ENCODE peak calls at places on chromosomes 6 and 20, in eight cellular contexts. One of them, this sample, is unnamed.

GRCh38 chr6:100237881-100238280 is 226.8 kb downstream of the SIM1 start:
- DNase-seq in HCT116: no peak
- DNase-seq in SK-N-SH: no peak
- DNase-seq in neural progenitor cell: no peak
- DNase-seq in OCI-LY7: no peak
- DNase-seq in PC-3: no peak
- DNase-seq in GM23338: no peak
- DNase-seq in hepatocyte: no peak
- DNase-seq in this sample: peak; percentile 20

GRCh38 chr6:109714156-109714555 is 23.1 kb downstream of the FIG4 start:
- DNase-seq in GM23338: no peak
- DNase-seq in SK-N-SH: peak; percentile 34
- DNase-seq in HCT116: no peak
- DNase-seq in OCI-LY7: no peak
- DNase-seq in neural progenitor cell: no peak
- DNase-seq in PC-3: no peak
- DNase-seq in hepatocyte: no peak
- DNase-seq in this sample: no peak

GRCh38 chr20:52410182-52410647 is 218.6 kb upstream of the ZFP64 start:
- DNase-seq in neural progenitor cell: no peak
- DNase-seq in hepatocyte: peak; percentile 58
- DNase-seq in HCT116: no peak
- DNase-seq in PC-3: no peak
- DNase-seq in OCI-LY7: no peak
- DNase-seq in SK-N-SH: peak; percentile 12
- DNase-seq in GM23338: no peak
- DNase-seq in this sample: peak; percentile 89

GRCh38 chr20:36825374-36826104 is 50.4 kb upstream of the TLDC2 start:
- DNase-seq in SK-N-SH: peak; percentile 96
- DNase-seq in hepatocyte: no peak
- DNase-seq in HCT116: no peak
- DNase-seq in GM23338: peak; percentile 35
- DNase-seq in neural progenitor cell: peak; percentile 34
- DNase-seq in OCI-LY7: no peak
- DNase-seq in PC-3: no peak
- DNase-seq in this sample: no peak

GRCh38 chr20:15945301-15945700 is 627.9 kb downstream of the KIF16B start:
- DNase-seq in hepatocyte: no peak
- DNase-seq in HCT116: no peak
- DNase-seq in SK-N-SH: no peak
- DNase-seq in PC-3: no peak
- DNase-seq in GM23338: no peak
- DNase-seq in OCI-LY7: no peak
- DNase-seq in neural progenitor cell: no peak
- DNase-seq in this sample: no peak

GRCh38 chr20:50569864-50570836 is 60.0 kb downstream of the PTPN1 start:
- DNase-seq in PC-3: peak; percentile 40
- DNase-seq in GM23338: peak; percentile 72
- DNase-seq in SK-N-SH: no peak
- DNase-seq in neural progenitor cell: peak; percentile 56
- DNase-seq in HCT116: peak; percentile 15
- DNase-seq in hepatocyte: no peak
- DNase-seq in OCI-LY7: peak; percentile 38
- DNase-seq in this sample: peak; percentile 57

GRCh38 chr6:113690255-113690956 is 166.7 kb upstream of the MARCKS start:
- DNase-seq in neural progenitor cell: no peak
- DNase-seq in HCT116: no peak
- DNase-seq in OCI-LY7: no peak
- DNase-seq in GM23338: no peak
- DNase-seq in SK-N-SH: peak; percentile 10
- DNase-seq in PC-3: peak; percentile 80
- DNase-seq in hepatocyte: no peak
- DNase-seq in this sample: peak; percentile 88

GRCh38 chr6:11354019-11354418 is 121.6 kb upstream of the NEDD9 start:
- DNase-seq in hepatocyte: no peak
- DNase-seq in OCI-LY7: no peak
- DNase-seq in PC-3: no peak
- DNase-seq in SK-N-SH: no peak
- DNase-seq in HCT116: no peak
- DNase-seq in GM23338: no peak
- DNase-seq in neural progenitor cell: no peak
- DNase-seq in this sample: peak; percentile 47

GRCh38 chr20:11158146-11158545 is 484.3 kb upstream of the JAG1 start:
- DNase-seq in HCT116: no peak
- DNase-seq in SK-N-SH: no peak
- DNase-seq in OCI-LY7: no peak
- DNase-seq in GM23338: no peak
- DNase-seq in neural progenitor cell: no peak
- DNase-seq in hepatocyte: no peak
- DNase-seq in PC-3: peak; percentile 73
- DNase-seq in this sample: no peak

GRCh38 chr6:104284872-104285271 is 574.8 kb downstream of the HACE1 start:
- DNase-seq in SK-N-SH: no peak
- DNase-seq in neural progenitor cell: no peak
- DNase-seq in hepatocyte: no peak
- DNase-seq in HCT116: no peak
- DNase-seq in PC-3: no peak
- DNase-seq in OCI-LY7: no peak
- DNase-seq in GM23338: no peak
- DNase-seq in this sample: no peak

GRCh38 chr6:160520043-160520904 is 143.8 kb downstream of the LPA start:
- DNase-seq in neural progenitor cell: peak; percentile 83
- DNase-seq in OCI-LY7: peak; percentile 30
- DNase-seq in hepatocyte: peak; percentile 82
- DNase-seq in HCT116: no peak
- DNase-seq in PC-3: peak; percentile 33
- DNase-seq in GM23338: peak; percentile 75
- DNase-seq in SK-N-SH: peak; percentile 79
- DNase-seq in this sample: peak; percentile 79

GRCh38 chr6:65819152-65819551 is 112.1 kb upstream of the EYS start:
- DNase-seq in SK-N-SH: no peak
- DNase-seq in hepatocyte: no peak
- DNase-seq in HCT116: no peak
- DNase-seq in GM23338: no peak
- DNase-seq in neural progenitor cell: no peak
- DNase-seq in OCI-LY7: no peak
- DNase-seq in PC-3: peak; percentile 77
- DNase-seq in this sample: no peak

GRCh38 chr6:108989700-108990099 is 104.9 kb downstream of the SESN1 start:
- DNase-seq in HCT116: no peak
- DNase-seq in hepatocyte: peak; percentile 37
- DNase-seq in neural progenitor cell: no peak
- DNase-seq in SK-N-SH: no peak
- DNase-seq in GM23338: no peak
- DNase-seq in OCI-LY7: no peak
- DNase-seq in PC-3: no peak
- DNase-seq in this sample: no peak

GRCh38 chr20:56368351-56369134 is 9.8 kb downstream of the FAM210B start:
- DNase-seq in GM23338: no peak
- DNase-seq in OCI-LY7: no peak
- DNase-seq in neural progenitor cell: no peak
- DNase-seq in SK-N-SH: no peak
- DNase-seq in HCT116: no peak
- DNase-seq in PC-3: no peak
- DNase-seq in hepatocyte: no peak
- DNase-seq in this sample: no peak

GRCh38 chr6:130903007-130903406 is 75.8 kb downstream of the SMLR1 start:
- DNase-seq in GM23338: no peak
- DNase-seq in HCT116: no peak
- DNase-seq in SK-N-SH: no peak
- DNase-seq in hepatocyte: no peak
- DNase-seq in OCI-LY7: no peak
- DNase-seq in PC-3: no peak
- DNase-seq in neural progenitor cell: peak; percentile 76
- DNase-seq in this sample: no peak

GRCh38 chr6:155327326-155328073 is 13.2 kb upstream of the TFB1M start:
- DNase-seq in HCT116: peak; percentile 55
- DNase-seq in PC-3: peak; percentile 65
- DNase-seq in SK-N-SH: peak; percentile 35
- DNase-seq in GM23338: peak; percentile 77
- DNase-seq in neural progenitor cell: peak; percentile 71
- DNase-seq in OCI-LY7: peak; percentile 76
- DNase-seq in hepatocyte: peak; percentile 90
- DNase-seq in this sample: peak; percentile 77

GRCh38 chr6:111499269-111499793 is 16.3 kb upstream of the REV3L start:
- DNase-seq in GM23338: no peak
- DNase-seq in PC-3: no peak
- DNase-seq in SK-N-SH: no peak
- DNase-seq in OCI-LY7: no peak
- DNase-seq in neural progenitor cell: no peak
- DNase-seq in HCT116: no peak
- DNase-seq in hepatocyte: no peak
- DNase-seq in this sample: no peak

GRCh38 chr6:111502154-111502553 is 19.1 kb upstream of the REV3L start:
- DNase-seq in SK-N-SH: no peak
- DNase-seq in PC-3: no peak
- DNase-seq in neural progenitor cell: no peak
- DNase-seq in hepatocyte: no peak
- DNase-seq in OCI-LY7: no peak
- DNase-seq in HCT116: no peak
- DNase-seq in GM23338: no peak
- DNase-seq in this sample: no peak

GRCh38 chr6:111503660-111504059 is 20.6 kb upstream of the REV3L start:
- DNase-seq in OCI-LY7: no peak
- DNase-seq in neural progenitor cell: no peak
- DNase-seq in HCT116: no peak
- DNase-seq in PC-3: no peak
- DNase-seq in SK-N-SH: peak; percentile 37
- DNase-seq in hepatocyte: no peak
- DNase-seq in GM23338: no peak
- DNase-seq in this sample: no peak

GRCh38 chr6:111503194-111503593 is 20.2 kb upstream of the REV3L start:
- DNase-seq in hepatocyte: no peak
- DNase-seq in neural progenitor cell: peak; percentile 58
- DNase-seq in OCI-LY7: no peak
- DNase-seq in HCT116: no peak
- DNase-seq in PC-3: no peak
- DNase-seq in SK-N-SH: peak; percentile 59
- DNase-seq in GM23338: peak; percentile 59
- DNase-seq in this sample: no peak
- TF ChIP-seq EZH2phosphoT487 in hepatocyte: no peak
- TF ChIP-seq EZH2phosphoT487 in neural progenitor cell: no peak
- TF ChIP-seq EZH2phosphoT487 in OCI-LY7: no peak
- TF ChIP-seq EZH2phosphoT487 in HCT116: no peak
- TF ChIP-seq EZH2phosphoT487 in PC-3: no peak
- TF ChIP-seq EZH2phosphoT487 in SK-N-SH: no peak
- TF ChIP-seq EZH2phosphoT487 in GM23338: no peak
- TF ChIP-seq EZH2phosphoT487 in this sample: no peak

DNA sequence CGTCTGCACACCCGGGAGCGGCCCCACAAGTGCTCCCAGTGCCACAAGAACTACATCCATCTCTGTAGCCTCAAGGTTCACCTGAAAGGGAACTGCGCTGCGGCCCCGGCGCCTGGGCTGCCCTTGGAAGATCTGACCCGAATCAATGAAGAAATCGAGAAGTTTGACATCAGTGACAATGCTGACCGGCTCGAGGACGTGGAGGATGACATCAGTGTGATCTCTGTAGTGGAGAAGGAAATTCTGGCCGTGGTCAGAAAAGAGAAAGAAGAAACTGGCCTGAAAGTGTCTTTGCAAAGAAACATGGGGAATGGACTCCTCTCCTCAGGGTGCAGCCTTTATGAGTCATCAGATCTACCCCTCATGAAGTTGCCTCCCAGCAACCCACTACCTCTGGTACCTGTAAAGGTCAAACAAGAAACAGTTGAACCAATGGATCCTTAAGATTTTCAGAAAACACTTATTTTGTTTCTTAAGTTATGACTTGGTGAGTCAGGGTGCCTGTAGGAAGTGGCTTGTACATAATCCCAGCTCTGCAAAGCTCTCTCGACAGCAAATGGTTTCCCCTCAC is 21.0 kb downstream of the PRDM1 start:
- DNase-seq in PC-3: no peak
- DNase-seq in GM23338: no peak
- DNase-seq in hepatocyte: no peak
- DNase-seq in OCI-LY7: no peak
- DNase-seq in neural progenitor cell: no peak
- DNase-seq in SK-N-SH: no peak
- DNase-seq in HCT116: no peak
- DNase-seq in this sample: no peak
- H3K79me2 ChIP-seq in PC-3: no peaks in the 10 kb centered on the region
- H3K79me2 ChIP-seq in GM23338: no peaks in the 10 kb centered on the region
- H3K79me2 ChIP-seq in hepatocyte: no peaks in the 10 kb centered on the region
- H3K79me2 ChIP-seq in OCI-LY7: no peaks in the 10 kb centered on the region
- H3K79me2 ChIP-seq in neural progenitor cell: no peaks in the 10 kb centered on the region
- H3K79me2 ChIP-seq in SK-N-SH: no peaks in the 10 kb centered on the region
- H3K79me2 ChIP-seq in HCT116: no peaks in the 10 kb centered on the region
- H3K79me2 ChIP-seq in this sample: peaks cover 9% of the 10 kb centered on the region

GRCh38 chr6:145954985-145955384 is 9.2 kb downstream of the SHPRH start:
- DNase-seq in PC-3: no peak
- DNase-seq in neural progenitor cell: no peak
- DNase-seq in GM23338: no peak
- DNase-seq in hepatocyte: no peak
- DNase-seq in HCT116: no peak
- DNase-seq in SK-N-SH: no peak
- DNase-seq in OCI-LY7: no peak
- DNase-seq in this sample: no peak

GRCh38 chr6:145948878-145949613 is 15.1 kb downstream of the SHPRH start:
- DNase-seq in OCI-LY7: no peak
- DNase-seq in GM23338: no peak
- DNase-seq in hepatocyte: no peak
- DNase-seq in PC-3: no peak
- DNase-seq in HCT116: no peak
- DNase-seq in neural progenitor cell: no peak
- DNase-seq in SK-N-SH: no peak
- DNase-seq in this sample: no peak

GRCh38 chr6:145948328-145948727 is 15.8 kb downstream of the SHPRH start:
- DNase-seq in neural progenitor cell: no peak
- DNase-seq in GM23338: no peak
- DNase-seq in SK-N-SH: no peak
- DNase-seq in PC-3: peak; percentile 52
- DNase-seq in HCT116: no peak
- DNase-seq in hepatocyte: no peak
- DNase-seq in OCI-LY7: no peak
- DNase-seq in this sample: peak; percentile 51

GRCh38 chr6:145953200-145953599 is 11.0 kb downstream of the SHPRH start:
- DNase-seq in SK-N-SH: no peak
- DNase-seq in HCT116: no peak
- DNase-seq in GM23338: no peak
- DNase-seq in PC-3: no peak
- DNase-seq in hepatocyte: no peak
- DNase-seq in OCI-LY7: no peak
- DNase-seq in neural progenitor cell: no peak
- DNase-seq in this sample: no peak
- H3K36me3 ChIP-seq in SK-N-SH: peaks cover 62% of the 10 kb centered on the region
- H3K36me3 ChIP-seq in HCT116: peaks cover 21% of the 10 kb centered on the region
- H3K36me3 ChIP-seq in GM23338: peaks cover 40% of the 10 kb centered on the region
- H3K36me3 ChIP-seq in PC-3: peaks cover 21% of the 10 kb centered on the region
- H3K36me3 ChIP-seq in hepatocyte: no peaks in the 10 kb centered on the region
- H3K36me3 ChIP-seq in OCI-LY7: peaks cover 68% of the 10 kb centered on the region
- H3K36me3 ChIP-seq in neural progenitor cell: peaks cover 40% of the 10 kb centered on the region
- H3K36me3 ChIP-seq in this sample: peaks cover 31% of the 10 kb centered on the region

DNA sequence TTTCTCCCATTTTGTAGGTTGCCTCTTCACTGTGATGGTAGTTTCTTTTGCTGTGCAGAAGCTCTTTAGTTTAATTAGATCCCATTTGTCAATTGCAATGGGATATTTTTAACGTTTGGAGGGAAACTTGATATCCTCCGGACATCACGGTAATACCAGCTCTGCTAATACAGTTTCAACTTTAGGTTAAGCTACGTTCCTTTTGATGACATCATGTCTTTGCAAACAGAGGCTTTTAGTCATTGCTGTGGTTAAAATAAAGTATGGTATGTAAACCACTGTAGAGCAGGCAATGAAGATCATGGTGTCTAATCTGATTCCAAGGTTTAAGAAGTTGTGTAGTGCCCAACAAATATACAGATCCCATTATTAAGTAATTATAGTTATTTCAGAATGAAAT is 168.0 kb upstream of the CHD6 start:
- DNase-seq in HCT116: no peak
- DNase-seq in PC-3: peak; percentile 63
- DNase-seq in GM23338: no peak
- DNase-seq in hepatocyte: no peak
- DNase-seq in OCI-LY7: no peak
- DNase-seq in neural progenitor cell: no peak
- DNase-seq in SK-N-SH: no peak
- DNase-seq in this sample: peak; percentile 34
- TF ChIP-seq EZH2phosphoT487 in HCT116: no peak
- TF ChIP-seq EZH2phosphoT487 in PC-3: no peak
- TF ChIP-seq EZH2phosphoT487 in GM23338: no peak
- TF ChIP-seq EZH2phosphoT487 in hepatocyte: no peak
- TF ChIP-seq EZH2phosphoT487 in OCI-LY7: no peak
- TF ChIP-seq EZH2phosphoT487 in neural progenitor cell: no peak
- TF ChIP-seq EZH2phosphoT487 in SK-N-SH: no peak
- TF ChIP-seq EZH2phosphoT487 in this sample: no peak